ENCODE peak calls at places on chromosomes 16 and 17, in six cellular contexts. One of them, this sample, is unnamed.

GRCh38 chr17:15436399-15437369 is 30.7 kb downstream of the CDRT4 start:
- DNase-seq in lung microvascular endothelial cell: peak; percentile 40
- DNase-seq in naive B cell: peak; percentile 7
- DNase-seq in HFF-Myc: peak; percentile 52
- DNase-seq in amniotic stem cell: no peak
- DNase-seq in mesothelial cell of epicardium: no peak
- DNase-seq in this sample: no peak

GRCh38 chr17:19991252-19991885 is 13.7 kb upstream of the AKAP10 start:
- DNase-seq in mesothelial cell of epicardium: no peak
- DNase-seq in lung microvascular endothelial cell: no peak
- DNase-seq in amniotic stem cell: no peak
- DNase-seq in HFF-Myc: no peak
- DNase-seq in naive B cell: no peak
- DNase-seq in this sample: no peak

GRCh38 chr17:4582101-4582501 is 2.2 kb upstream of the SMTNL2 start:
- DNase-seq in lung microvascular endothelial cell: no peak
- DNase-seq in amniotic stem cell: no peak
- DNase-seq in HFF-Myc: no peak
- DNase-seq in mesothelial cell of epicardium: no peak
- DNase-seq in naive B cell: no peak
- DNase-seq in this sample: no peak

GRCh38 chr17:8630802-8631553 is 453 bp upstream of the MYH10 start:
- DNase-seq in HFF-Myc: peak; percentile 99
- DNase-seq in naive B cell: peak; percentile 89
- DNase-seq in lung microvascular endothelial cell: peak; percentile 98
- DNase-seq in mesothelial cell of epicardium: peak; percentile 99
- DNase-seq in amniotic stem cell: peak; percentile 100
- DNase-seq in this sample: peak; percentile 95

GRCh38 chr16:82700541-82701240 is 73.9 kb downstream of the CDH13 start:
- DNase-seq in HFF-Myc: no peak
- DNase-seq in mesothelial cell of epicardium: no peak
- DNase-seq in lung microvascular endothelial cell: peak; percentile 80
- DNase-seq in amniotic stem cell: no peak
- DNase-seq in naive B cell: no peak
- DNase-seq in this sample: peak; percentile 30

GRCh38 chr16:17590711-17591654 is 120.2 kb upstream of the XYLT1 start:
- DNase-seq in naive B cell: no peak
- DNase-seq in mesothelial cell of epicardium: no peak
- DNase-seq in lung microvascular endothelial cell: no peak
- DNase-seq in HFF-Myc: no peak
- DNase-seq in amniotic stem cell: no peak
- DNase-seq in this sample: no peak

GRCh38 chr17:82367724-82368524 is 3.6 kb upstream of the UTS2R start:
- DNase-seq in mesothelial cell of epicardium: no peak
- DNase-seq in lung microvascular endothelial cell: no peak
- DNase-seq in naive B cell: no peak
- DNase-seq in amniotic stem cell: no peak
- DNase-seq in HFF-Myc: no peak
- DNase-seq in this sample: no peak

GRCh38 chr17:64240741-64241347 is 22.2 kb downstream of the TEX2 start:
- DNase-seq in amniotic stem cell: peak; percentile 65
- DNase-seq in mesothelial cell of epicardium: no peak
- DNase-seq in HFF-Myc: peak; percentile 98
- DNase-seq in naive B cell: no peak
- DNase-seq in lung microvascular endothelial cell: peak; percentile 57
- DNase-seq in this sample: no peak

GRCh38 chr16:49857423-49858181 is 1.7 kb upstream of the ZNF423 start:
- DNase-seq in lung microvascular endothelial cell: peak; percentile 44
- DNase-seq in HFF-Myc: no peak
- DNase-seq in mesothelial cell of epicardium: no peak
- DNase-seq in naive B cell: peak; percentile 48
- DNase-seq in amniotic stem cell: no peak
- DNase-seq in this sample: peak; percentile 64

GRCh38 chr16:28937222-28937876 is 5.6 kb downstream of the CD19 start:
- DNase-seq in lung microvascular endothelial cell: no peak
- DNase-seq in naive B cell: no peak
- DNase-seq in amniotic stem cell: no peak
- DNase-seq in mesothelial cell of epicardium: no peak
- DNase-seq in HFF-Myc: no peak
- DNase-seq in this sample: no peak